ENCODE peak calls at places on chromosomes 13 and 19, in eight cellular contexts. X, S, G, O, R, F, J and V are unnamed samples.

GRCh38 chr13:97334690-97335089 is 99.3 kb upstream of the RAP2A start:
- DNase-seq in F (no peak), J (no peak), R (no peak), O (no peak), G (no peak), X (no peak), S (no peak), V (no peak)

GRCh38 chr19:45079911-45080469 is 930 bp downstream of the GEMIN7 start:
- DNase-seq in X (no peak), F (no peak), S (peak), G (peak), O (no peak), J (no peak), R (no peak), V (peak)

GRCh38 chr13:29594310-29594709 is 1.2 kb downstream of the SLC7A1 start:
- DNase-seq in S (no peak), R (no peak), F (no peak), G (peak), X (no peak), O (peak), J (peak), V (peak)

GRCh38 chr19:55526216-55527196 is 10.4 kb downstream of the SBK2 start:
- DNase-seq in J (no peak), O (peak), G (peak), X (peak), F (peak), R (peak), S (no peak), V (peak)

GRCh38 chr13:67643656-67644055 is 413.5 kb upstream of the PCDH9 start:
- DNase-seq in O (no peak), F (no peak), R (no peak), S (peak), X (no peak), J (no peak), G (peak), V (no peak)

GRCh38 chr19:7326105-7326877 is 22.4 kb upstream of the ARHGEF18 start:
- DNase-seq in J (no peak), F (no peak), O (no peak), R (no peak), G (peak), X (no peak), S (peak), V (no peak)

GRCh38 chr13:98274921-98275487 is 97.9 kb upstream of the RNF113B start:
- DNase-seq in R (no peak), G (no peak), X (no peak), J (no peak), S (no peak), O (no peak), F (no peak), V (no peak)

GRCh38 chr19:3420909-3421619 is 54.7 kb downstream of the NFIC start:
- DNase-seq in R (no peak), O (no peak), G (no peak), J (no peak), S (no peak), F (peak), X (no peak), V (peak)

GRCh38 chr19:23823952-23824389 is 65.3 kb upstream of the ZNF681 start:
- DNase-seq in J (no peak), O (no peak), G (peak), R (no peak), S (peak), F (no peak), X (no peak), V (no peak)

GRCh38 chr19:4723465-4724251 is at the start of gene DPP9:
- DNase-seq in S (peak), O (peak), R (peak), G (peak), J (peak), F (peak), X (peak), V (peak)
- TF ChIP-seq CTCF in S (no peak), O (no peak), R (no peak), G (no peak), J (peak), F (peak), X (peak), V (peak)

DNA sequence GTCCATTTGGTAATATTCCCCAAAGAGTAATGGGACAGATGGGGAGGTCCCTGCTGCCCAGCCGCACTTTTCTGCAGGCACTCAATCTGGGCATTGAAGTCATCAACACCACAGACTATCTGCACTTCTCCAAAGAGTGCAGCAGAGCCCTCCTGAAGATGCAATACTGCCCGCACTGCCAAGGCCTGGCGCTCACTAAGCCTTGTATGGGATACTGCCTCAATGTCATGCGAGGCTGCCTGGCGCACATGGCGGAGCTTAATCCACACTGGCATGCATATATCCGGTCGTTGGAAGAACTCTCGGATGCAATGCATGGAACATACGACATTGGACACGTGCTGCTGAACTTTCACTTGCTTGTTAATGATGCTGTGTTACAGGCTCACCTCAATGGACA is 295.0 kb downstream of the GPC5 start:
- DNase-seq in S (no peak), G (no peak), R (no peak), O (no peak), X (no peak), J (no peak), F (no peak), V (no peak)
- TF ChIP-seq CTCF in S (no peak), G (no peak), R (no peak), O (no peak), X (no peak), J (no peak), F (no peak), V (no peak)

DNA sequence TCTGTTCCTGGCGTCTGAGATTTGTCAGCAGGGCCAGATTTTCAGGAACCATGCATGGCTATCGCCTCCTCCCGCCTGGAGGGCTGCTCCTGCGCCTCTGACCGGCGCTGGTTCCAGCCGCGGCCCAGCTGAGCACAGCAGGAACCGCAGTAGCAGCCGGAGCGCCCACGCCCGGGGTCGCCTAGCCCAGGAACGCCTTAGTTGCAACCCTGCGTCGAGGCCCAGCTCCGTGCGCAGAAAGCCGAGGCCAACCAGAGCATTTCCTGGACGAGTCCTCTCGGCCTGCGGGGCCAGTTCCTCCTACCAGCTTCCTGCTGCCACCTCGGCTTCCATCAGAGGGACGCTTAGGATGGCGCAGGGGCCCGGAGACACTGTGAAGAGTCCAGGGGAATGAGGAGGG is 74.9 kb downstream of the ZNF492 start:
- DNase-seq in G (no peak), R (no peak), X (no peak), F (no peak), S (no peak), O (no peak), J (no peak), V (no peak)
- TF ChIP-seq CTCF in G (no peak), R (no peak), X (no peak), F (no peak), S (no peak), O (no peak), J (no peak), V (no peak)

GRCh38 chr13:66612983-66613382 is 617.2 kb downstream of the PCDH9 start:
- DNase-seq in J (no peak), G (no peak), S (no peak), O (no peak), F (no peak), X (no peak), R (no peak), V (no peak)

GRCh38 chr13:66617786-66618185 is 612.4 kb downstream of the PCDH9 start:
- DNase-seq in O (no peak), S (no peak), G (no peak), R (no peak), X (no peak), F (no peak), J (no peak), V (no peak)

GRCh38 chr13:66624302-66624701 is 605.8 kb downstream of the PCDH9 start:
- DNase-seq in J (no peak), S (no peak), X (no peak), R (no peak), O (no peak), G (no peak), F (no peak), V (no peak)

GRCh38 chr13:66623129-66623528 is 607.0 kb downstream of the PCDH9 start:
- DNase-seq in O (no peak), F (no peak), G (no peak), R (no peak), X (no peak), S (no peak), J (no peak), V (no peak)

DNA sequence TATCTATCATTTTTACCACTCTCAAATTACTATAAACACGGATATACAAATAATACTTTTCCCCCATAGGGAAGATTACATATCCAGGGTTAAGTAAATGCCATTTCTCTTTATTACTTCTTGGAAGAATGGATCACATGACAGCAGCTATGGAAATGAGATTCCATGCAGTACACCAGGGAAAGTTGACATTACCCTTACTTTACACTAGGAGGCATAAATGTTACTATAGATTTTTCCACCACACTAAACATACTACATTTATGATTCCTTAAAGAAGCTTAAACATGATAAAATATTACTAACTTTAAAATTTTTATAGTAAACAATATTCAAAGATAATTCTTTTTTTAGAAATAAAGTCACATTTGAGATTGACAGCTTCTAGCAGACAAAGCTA is 611.4 kb downstream of the PCDH9 start:
- DNase-seq in X (no peak), J (peak), F (no peak), S (no peak), R (no peak), G (no peak), O (no peak), V (peak)
- TF ChIP-seq CTCF in X (no peak), J (peak), F (peak), S (peak), R (no peak), G (peak), O (peak), V (peak)

DNA sequence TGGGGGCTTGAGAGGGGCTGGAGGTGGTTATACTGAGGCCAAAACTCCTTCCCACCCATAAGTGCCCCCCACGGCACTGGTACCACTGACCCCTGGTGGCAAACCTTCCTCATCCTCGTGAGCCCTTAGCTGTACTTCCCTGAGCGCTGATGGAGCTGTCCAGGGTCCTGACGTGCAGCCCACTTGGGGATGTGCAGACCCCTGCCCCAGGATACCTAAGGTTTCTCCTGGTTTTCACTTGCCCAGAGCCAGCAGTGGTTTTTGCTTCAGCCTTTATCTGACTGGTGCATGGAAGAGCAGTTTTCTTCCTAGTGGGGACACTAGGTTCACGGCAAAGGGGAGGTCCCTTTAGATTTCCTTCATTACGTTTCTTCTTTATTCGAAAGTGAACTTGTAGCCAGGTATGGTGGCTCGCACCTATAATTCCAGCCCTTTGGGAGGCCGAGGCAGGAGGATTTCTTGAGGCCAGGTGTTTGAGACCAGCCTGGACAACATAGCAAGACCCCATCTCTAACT is 28.7 kb upstream of the KCTD15 start:
- DNase-seq in F (no peak), X (no peak), S (peak), O (no peak), G (peak), R (no peak), J (no peak), V (peak)
- TF ChIP-seq CTCF in F (no peak), X (no peak), S (no peak), O (no peak), G (peak), R (no peak), J (no peak), V (peak)

DNA sequence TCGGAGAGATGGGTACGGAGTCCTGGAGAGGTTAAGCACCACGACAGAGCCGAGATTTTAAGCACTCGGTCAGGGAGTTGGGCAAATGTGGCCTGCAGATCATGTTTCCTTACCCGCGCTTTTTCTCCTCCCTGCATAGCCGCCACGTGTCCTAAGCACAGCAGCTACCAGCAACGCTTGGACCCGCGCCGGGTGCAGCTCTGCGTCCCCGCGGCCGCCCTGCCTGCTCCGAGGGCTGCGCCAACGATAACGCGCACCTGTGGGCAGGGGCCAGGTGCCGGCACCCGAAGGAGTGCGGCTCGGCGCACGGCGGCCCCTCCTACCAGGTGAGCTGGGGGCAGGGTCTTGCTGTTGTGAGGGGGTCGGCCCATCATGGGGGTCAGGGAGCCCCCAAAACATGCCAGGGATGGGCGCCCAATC is 24.8 kb upstream of the FXYD3 start:
- DNase-seq in G (peak), O (no peak), J (no peak), S (peak), R (no peak), X (no peak), F (no peak), V (peak)
- TF ChIP-seq CTCF in G (peak), O (peak), J (peak), S (peak), R (no peak), X (no peak), F (no peak), V (no peak)

GRCh38 chr19:18587561-18587960 is 1.0 kb upstream of the REX1BD start:
- DNase-seq in G (no peak), X (no peak), F (no peak), J (no peak), O (no peak), R (no peak), S (no peak), V (no peak)

GRCh38 chr19:18588611-18589379 is at the start of gene REX1BD:
- DNase-seq in J (peak), O (peak), S (peak), X (peak), G (peak), F (peak), R (peak), V (peak)

GRCh38 chr19:18590273-18591272 is 2.0 kb downstream of the REX1BD start:
- DNase-seq in R (peak), S (peak), J (peak), F (peak), G (peak), O (no peak), X (no peak), V (peak)

GRCh38 chr19:18587962-18588610 is 512 bp upstream of the REX1BD start:
- DNase-seq in S (no peak), X (no peak), F (no peak), O (no peak), R (no peak), J (no peak), G (peak), V (peak)

DNA sequence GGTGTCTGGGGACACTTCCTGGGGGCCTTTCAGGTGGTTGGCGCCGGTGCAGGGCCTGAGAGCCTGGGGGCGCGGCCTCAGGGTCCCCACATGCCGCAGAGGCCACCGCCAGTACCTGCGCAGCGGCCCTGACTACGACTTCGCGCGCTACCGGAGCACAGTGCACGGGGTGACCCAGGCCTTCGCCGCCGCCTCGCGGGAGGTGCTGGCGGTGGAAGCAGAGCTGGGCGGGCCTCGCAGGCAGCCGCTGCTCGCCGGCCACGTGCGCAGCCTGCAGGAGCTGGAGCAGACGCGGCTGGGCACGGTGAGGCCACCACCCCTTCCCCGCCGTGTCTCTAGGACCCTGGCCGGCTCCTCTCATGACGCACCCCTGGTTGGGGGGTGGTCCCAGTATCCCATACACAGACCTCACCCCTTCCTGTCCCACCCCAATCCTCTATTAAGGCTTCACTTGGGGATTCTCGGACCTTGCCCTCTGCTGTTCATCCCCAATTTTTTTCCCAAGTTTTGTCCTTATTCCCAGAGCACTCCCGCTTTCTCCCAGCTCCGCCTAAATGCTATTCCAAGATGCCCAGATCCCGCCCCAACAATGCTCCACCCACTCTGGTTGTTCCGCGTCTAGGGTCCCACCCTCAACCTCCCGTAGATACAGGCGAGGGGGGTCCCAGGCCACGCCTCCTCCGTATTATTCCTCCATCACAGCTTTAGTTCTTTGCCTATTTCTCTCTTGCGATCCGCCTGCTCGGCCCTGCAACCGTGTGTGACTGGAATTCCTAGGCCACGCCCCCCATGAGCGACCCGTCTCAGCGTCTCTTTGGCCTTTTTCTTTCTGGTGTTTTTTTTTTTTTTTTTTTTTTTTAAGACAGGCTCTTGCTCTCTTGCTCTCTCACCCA is 1.0 kb downstream of the REX1BD start:
- DNase-seq in J (peak), O (peak), R (peak), X (peak), G (peak), F (peak), S (peak), V (peak)
- TF ChIP-seq CTCF in J (no peak), O (no peak), R (no peak), X (peak), G (no peak), F (no peak), S (no peak), V (peak)

GRCh38 chr13:89920461-89920860 is 1427.0 kb upstream of the MIR17HG start:
- DNase-seq in F (no peak), S (no peak), X (no peak), O (no peak), R (no peak), J (no peak), G (no peak), V (no peak)

GRCh38 chr13:89923731-89924130 is 1423.8 kb upstream of the MIR17HG start:
- DNase-seq in X (no peak), R (no peak), F (no peak), S (no peak), J (peak), G (no peak), O (no peak), V (no peak)

GRCh38 chr13:89930861-89931260 is 1416.6 kb upstream of the MIR17HG start:
- DNase-seq in R (no peak), J (no peak), G (peak), O (no peak), F (no peak), X (no peak), S (no peak), V (peak)

GRCh38 chr13:89923052-89923451 is 1424.4 kb upstream of the MIR17HG start:
- DNase-seq in F (no peak), S (no peak), R (no peak), J (no peak), X (no peak), G (no peak), O (no peak), V (no peak)

DNA sequence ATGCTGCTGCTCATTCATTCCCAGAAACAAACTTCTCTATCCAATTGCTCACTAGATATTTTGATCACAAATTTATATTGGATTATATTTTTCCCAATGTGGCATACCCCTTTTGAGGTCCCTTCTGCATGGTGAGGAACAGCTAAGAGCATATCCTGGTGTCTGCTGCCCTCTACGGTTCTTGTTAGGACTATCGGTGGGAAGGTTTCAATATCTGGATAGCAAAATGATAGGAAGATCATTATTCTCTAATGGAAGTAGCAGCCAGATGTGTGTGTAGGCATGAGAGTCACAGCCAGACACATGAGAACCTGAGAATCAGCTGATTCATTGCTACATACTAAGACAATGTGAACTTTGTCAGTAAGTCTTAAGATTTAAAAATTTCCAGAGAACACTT is 1422.4 kb upstream of the MIR17HG start:
- DNase-seq in O (no peak), F (no peak), S (peak), J (peak), R (no peak), X (no peak), G (peak), V (no peak)
- TF ChIP-seq CTCF in O (peak), F (no peak), S (no peak), J (peak), R (no peak), X (no peak), G (peak), V (no peak)

GRCh38 chr19:4976412-4977298 is 7.7 kb downstream of the KDM4B start:
- DNase-seq in J (peak), O (no peak), R (peak), F (peak), S (peak), X (peak), G (peak), V (peak)
- TF ChIP-seq CTCF in J (peak), O (no peak), R (no peak), F (peak), S (peak), X (peak), G (peak), V (peak)

DNA sequence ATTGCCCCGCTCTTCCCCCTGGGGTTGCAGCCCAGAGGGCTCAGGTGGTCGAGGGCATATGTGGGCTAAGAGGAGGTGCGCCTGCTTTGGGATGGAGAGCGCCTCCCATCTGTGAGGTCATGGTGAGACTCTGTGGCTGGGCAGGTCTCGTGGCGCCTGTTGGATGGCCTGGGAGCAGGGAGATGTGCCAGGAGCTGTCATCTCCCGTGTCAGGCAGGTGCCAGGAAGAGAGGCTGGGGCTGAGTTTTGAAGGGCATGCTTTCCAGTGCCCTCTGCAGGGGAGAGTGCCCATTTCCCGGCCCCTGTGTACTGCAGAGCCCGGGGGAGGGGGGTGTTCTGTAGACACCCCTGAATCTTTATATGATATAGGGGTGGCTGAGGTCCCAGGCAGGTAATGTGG is 2.8 kb downstream of the WTIP start:
- DNase-seq in R (no peak), G (no peak), S (no peak), J (no peak), O (no peak), F (no peak), X (no peak), V (peak)
- TF ChIP-seq CTCF in R (no peak), G (no peak), S (no peak), J (no peak), O (no peak), F (no peak), X (no peak), V (no peak)